ENCODE peak calls at places on chromosomes 3 and 15, in ten cellular contexts. H, K, F, A, Q, S, W, Z, G and R are unnamed samples.

GRCh38 chr15:78454992-78455391 is 17.0 kb downstream of the IREB2 start:
- DNase-seq in W (no peak), G (no peak), A (no peak), K (no peak), H (no peak), S (no peak), F (no peak), Z (no peak), Q (no peak), R (no peak)

GRCh38 chr3:160691962-160692361 is 15.0 kb downstream of the ARL14 start:
- DNase-seq in K (no peak), H (no peak), S (no peak), Q (no peak), G (no peak), W (no peak), F (no peak), A (no peak), Z (no peak), R (no peak)

GRCh38 chr3:69094467-69095205 is 9.9 kb downstream of the ARL6IP5 start:
- DNase-seq in H (peak; percentile 44), Q (no peak), Z (no peak), S (no peak), G (no peak), W (no peak), F (no peak), K (no peak), A (no peak), R (no peak)

GRCh38 chr3:172561894-172562664 is 38.8 kb upstream of the TNFSF10 start:
- DNase-seq in F (no peak), H (no peak), Z (no peak), G (peak; percentile 75), Q (no peak), K (no peak), A (no peak), W (no peak), S (no peak), R (no peak)

GRCh38 chr3:183370391-183370790 is 58.0 kb downstream of the MCF2L2 start:
- DNase-seq in W (no peak), K (no peak), Z (no peak), Q (no peak), A (no peak), G (no peak), F (no peak), H (peak; percentile 97), S (no peak), R (no peak)

GRCh38 chr3:77096966-77097890 is 57.3 kb downstream of the ROBO2 start:
- DNase-seq in F (no peak), G (no peak), K (no peak), Q (no peak), A (no peak), W (no peak), S (no peak), Z (no peak), H (no peak), R (no peak)

GRCh38 chr3:147049305-147049704 is 357.0 kb downstream of the ZIC4 start:
- DNase-seq in F (no peak), K (no peak), S (no peak), Z (no peak), Q (no peak), G (no peak), W (no peak), A (no peak), H (no peak), R (no peak)

GRCh38 chr15:49045691-49046112 is 544 bp downstream of the SECISBP2L start:
- DNase-seq in W (no peak), F (no peak), H (peak; percentile 40), A (peak; percentile 74), K (no peak), S (no peak), Z (peak; percentile 27), Q (no peak), G (no peak), R (no peak)

GRCh38 chr15:66498501-66499386 is 1.2 kb upstream of the SNAPC5 start:
- DNase-seq in K (no peak), Q (no peak), F (no peak), G (no peak), Z (no peak), A (peak; percentile 57), H (peak; percentile 70), W (no peak), S (no peak), R (no peak)

GRCh38 chr15:31238906-31239305 is 87.7 kb upstream of the KLF13 start:
- DNase-seq in S (no peak), G (no peak), F (peak; percentile 22), A (no peak), K (no peak), W (no peak), H (no peak), Q (no peak), Z (no peak), R (no peak)

GRCh38 chr15:89499156-89499555 is 2.8 kb upstream of the RHCG start:
- DNase-seq in S (peak; percentile 42), Q (no peak), A (no peak), W (no peak), K (no peak), F (peak; percentile 15), Z (no peak), G (no peak), H (no peak), R (no peak)

GRCh38 chr3:12705981-12706380 is 42.1 kb upstream of the RAF1 start:
- DNase-seq in G (no peak), W (no peak), S (no peak), A (no peak), K (no peak), F (no peak), Q (no peak), Z (no peak), H (peak; percentile 38), R (peak; percentile 74)

GRCh38 chr15:42059661-42060476 is 34.5 kb downstream of the PLA2G4D start:
- DNase-seq in H (peak; percentile 31), F (peak; percentile 69), G (peak; percentile 47), Z (peak; percentile 72), A (peak; percentile 78), Q (peak; percentile 43), S (peak; percentile 92), W (no peak), K (no peak), R (no peak)

GRCh38 chr15:75201609-75202250 is at the start of gene C15orf39:
- DNase-seq in S (peak; percentile 94), H (peak; percentile 69), G (no peak), F (peak; percentile 92), K (no peak), A (peak; percentile 69), Z (peak; percentile 82), W (peak; percentile 94), Q (peak; percentile 71), R (no peak)

DNA sequence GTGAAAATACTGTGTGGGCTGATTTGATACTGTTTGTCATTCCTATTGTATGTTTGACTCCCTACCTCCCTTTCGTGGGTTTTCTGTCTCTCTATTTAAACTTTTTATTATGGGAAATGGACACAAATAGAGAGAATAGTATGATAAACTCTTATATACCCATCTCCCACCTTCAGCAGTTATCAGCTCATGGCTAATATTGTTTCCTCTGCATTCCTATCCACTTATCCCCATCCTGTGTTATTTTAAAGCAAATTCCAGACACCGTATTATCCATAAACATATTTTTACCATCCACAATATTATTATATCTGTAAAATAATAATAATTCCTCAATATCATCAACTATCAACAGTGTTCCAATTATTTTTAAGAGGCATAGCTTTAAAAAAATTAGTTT is 23.3 kb downstream of the PLCL2 start:
- DNase-seq in K (no peak), Q (no peak), W (no peak), A (no peak), G (no peak), S (no peak), H (no peak), Z (no peak), F (no peak), R (no peak)
- H3K4me3 ChIP-seq in K (no peak overlapping the region), Q (no peak overlapping the region), W (no peak overlapping the region), A (no peak overlapping the region), G (no peak overlapping the region), S (no peak overlapping the region), H (no peak overlapping the region), Z (no peak overlapping the region), F (no peak overlapping the region), R (no peak overlapping the region)

DNA sequence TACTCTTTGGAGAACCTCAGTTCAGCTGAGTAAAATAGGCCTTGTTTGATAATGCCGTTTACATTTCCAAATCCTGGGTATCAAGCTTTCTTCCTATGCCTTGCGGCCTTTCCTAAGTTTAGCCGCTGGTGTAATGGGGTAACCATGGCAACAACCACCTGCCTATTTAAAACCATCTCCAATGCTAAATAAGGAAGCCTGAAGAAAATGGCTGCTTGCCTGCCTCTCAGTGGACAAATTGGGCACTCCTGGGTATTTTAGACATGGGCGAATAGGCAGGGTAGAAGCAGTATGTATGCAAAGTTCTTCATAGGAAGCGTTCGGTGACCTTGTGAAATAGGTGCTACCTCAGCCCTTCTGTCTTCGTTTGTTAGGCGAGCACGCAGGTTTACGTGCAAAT is 122.7 kb downstream of the DGKG start:
- DNase-seq in G (no peak), S (peak; percentile 71), K (no peak), F (no peak), Z (no peak), W (no peak), Q (no peak), H (peak; percentile 24), A (peak; percentile 94), R (no peak)
- TF ChIP-seq CTCF in G (peak; percentile 13), S (peak; percentile 56), K (no peak), F (no peak), Z (peak; percentile 25), W (peak; percentile 36), Q (no peak), H (no peak), A (peak; percentile 59), R (no peak)

DNA sequence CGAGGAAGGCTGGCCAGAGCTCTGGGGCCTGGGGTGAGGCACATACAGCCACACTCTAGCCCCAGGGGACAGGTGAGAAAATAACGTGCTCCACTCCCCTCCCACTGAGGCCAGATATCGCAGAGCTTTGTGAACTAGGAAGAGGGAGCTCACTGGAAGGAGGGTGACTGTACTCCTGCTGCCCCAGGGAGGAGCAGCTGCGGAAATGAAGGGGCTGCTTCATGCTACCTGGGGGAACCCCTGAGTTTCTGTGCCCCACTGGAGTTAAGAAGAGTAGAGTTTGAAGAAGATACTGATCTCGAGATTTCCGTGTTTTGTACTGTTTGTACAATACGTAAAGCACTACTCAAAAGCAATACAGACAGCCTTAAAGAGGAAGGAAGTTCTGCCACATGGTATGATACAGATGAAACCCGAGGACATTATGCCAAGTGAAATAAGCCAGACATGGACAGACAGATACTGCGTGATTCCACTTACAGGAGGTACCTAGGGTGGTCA is 44.6 kb downstream of the CMTM6 start:
- DNase-seq in H (no peak), Z (peak; percentile 10), F (no peak), G (no peak), Q (no peak), K (no peak), S (no peak), W (peak; percentile 85), A (no peak), R (no peak)
- H3K4me3 ChIP-seq in H (no peak overlapping the region), Z (no peak overlapping the region), F (no peak overlapping the region), G (no peak overlapping the region), Q (no peak overlapping the region), K (no peak overlapping the region), S (no peak overlapping the region), W (no peak overlapping the region), A (no peak overlapping the region), R (no peak overlapping the region)

DNA sequence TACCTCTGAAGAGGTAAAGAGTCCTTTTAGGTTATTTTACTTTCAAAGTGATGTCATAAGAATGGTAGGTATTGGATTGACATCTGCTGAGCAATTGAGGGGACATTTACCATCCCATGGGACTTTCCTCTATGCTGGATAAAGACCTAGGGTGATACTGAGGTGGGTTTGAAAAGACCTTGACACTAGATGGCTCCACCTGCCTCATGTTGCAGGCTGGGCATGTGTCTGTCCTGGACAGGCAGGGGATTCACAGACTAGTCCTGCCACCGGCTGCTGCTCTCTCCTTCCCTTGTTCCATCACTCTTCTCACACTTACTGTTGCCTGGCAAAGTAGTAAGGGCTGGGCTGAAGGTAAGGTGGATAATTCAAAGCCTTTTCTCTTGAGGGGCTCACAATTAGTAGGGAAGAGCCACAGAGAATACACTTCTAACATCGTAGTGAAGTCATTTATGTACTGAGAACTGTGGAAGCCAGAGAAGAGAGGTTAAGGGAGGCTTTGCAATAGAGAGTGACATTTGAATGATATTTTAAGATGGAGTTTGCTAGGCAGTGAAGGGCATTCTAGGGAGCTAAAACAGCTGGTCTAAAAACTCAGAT is 27.7 kb downstream of the TRAK1 start:
- DNase-seq in Z (peak; percentile 40), H (peak; percentile 47), S (peak; percentile 84), W (no peak), A (peak; percentile 80), F (no peak), Q (no peak), K (no peak), G (no peak), R (no peak)
- TF ChIP-seq CTCF in Z (peak; percentile 62), H (no peak), S (peak; percentile 83), W (no peak), A (peak; percentile 96), F (peak; percentile 43), Q (no peak), K (peak; percentile 36), G (peak; percentile 54), R (peak; percentile 45)